ENCODE peak calls at places on chromosomes 1 and 21, in nine cellular contexts. N is germinal center; B is stimulated activated CD8-positive, alpha-beta memory T cell treated with anti-CD3 and anti-CD28 coated beads, Interleukin-4, amount 100 ng/mL, for 1 hour; J is anterior cingulate cortex; Y is AG09309; I is activated CD8-positive, alpha-beta memory T cell treated with anti-CD3 and anti-CD28 coated beads for 4 hours; M is neuronal stem cell; A is activated naive CD8-positive, alpha-beta T cell treated with anti-CD3 and anti-CD28 coated beads, Interleukin-2, amount 50 U/mL, for 24 hours; W is GM06990. D is an unnamed sample.

GRCh38 chr1:24122776-24123175 is 10.8 kb upstream of the MYOM3 start:
- DNase-seq in A (no peak), J (no peak), B (no peak), I (no peak), N (no peak), M (no peak), Y (no peak), W (no peak), D (no peak)

GRCh38 chr1:1777510-1777909 is 760 bp downstream of the NADK start:
- DNase-seq in M (no peak), W (no peak), I (no peak), B (no peak), A (no peak), N (no peak), J (no peak), Y (no peak), D (peak)

GRCh38 chr1:6100801-6101783 is 55.4 kb downstream of the KCNAB2 start:
- DNase-seq in J (no peak), I (no peak), Y (no peak), A (peak), N (no peak), W (no peak), B (no peak), M (peak), D (no peak)

GRCh38 chr1:3468236-3469103 is 14.0 kb downstream of the ARHGEF16 start:
- DNase-seq in W (no peak), Y (no peak), N (no peak), A (no peak), B (no peak), M (no peak), J (no peak), I (no peak), D (no peak)

GRCh38 chr21:41783476-41784150 is 16.8 kb upstream of the RIPK4 start:
- DNase-seq in W (no peak), J (no peak), B (no peak), M (no peak), I (no peak), A (no peak), Y (peak), N (no peak), D (peak)

GRCh38 chr1:93720931-93721614 is 39.4 kb upstream of the BCAR3 start:
- DNase-seq in W (no peak), Y (no peak), J (no peak), B (no peak), N (no peak), M (no peak), I (no peak), A (no peak), D (no peak)

GRCh38 chr1:160837558-160838205 is 25.0 kb downstream of the CD244 start:
- DNase-seq in B (peak), Y (no peak), W (peak), M (peak), J (peak), A (peak), I (peak), N (peak), D (peak)

GRCh38 chr1:204250428-204251030 is 36.7 kb upstream of the GOLT1A start:
- DNase-seq in J (no peak), W (no peak), I (no peak), M (no peak), A (no peak), B (no peak), Y (no peak), N (no peak), D (no peak)

GRCh38 chr1:185570962-185571361 is 163.2 kb upstream of the HMCN1 start:
- DNase-seq in B (no peak), N (no peak), I (no peak), Y (no peak), A (no peak), M (no peak), J (no peak), W (no peak), D (no peak)

GRCh38 chr1:12475947-12476346 is 142.1 kb downstream of the DHRS3 start:
- DNase-seq in B (no peak), Y (no peak), N (no peak), M (no peak), A (no peak), I (no peak), J (no peak), W (no peak), D (no peak)

GRCh38 chr1:39720094-39720999 is 18.3 kb upstream of the PPIE start:
- DNase-seq in M (no peak), N (peak), B (no peak), I (no peak), A (no peak), J (no peak), Y (peak), W (peak), D (peak)

GRCh38 chr21:26055841-26056264 is 114.7 kb downstream of the APP start:
- DNase-seq in I (no peak), N (no peak), Y (no peak), J (no peak), W (no peak), B (no peak), M (no peak), A (no peak), D (no peak)

GRCh38 chr1:232978091-232978634 is 27.8 kb downstream of the NTPCR start:
- DNase-seq in M (no peak), I (no peak), Y (no peak), A (no peak), N (peak), J (no peak), W (no peak), B (no peak), D (no peak)

GRCh38 chr1:1827089-1827433 is 48.8 kb upstream of the NADK start:
- DNase-seq in M (no peak), I (no peak), B (no peak), J (no peak), Y (no peak), A (no peak), W (no peak), N (no peak), D (no peak)

GRCh38 chr1:227763246-227764018 is 28.2 kb downstream of the SNAP47 start:
- DNase-seq in J (no peak), B (no peak), W (no peak), N (no peak), Y (no peak), A (no peak), I (no peak), M (no peak), D (no peak)

GRCh38 chr21:33308586-33309490 is 15.9 kb upstream of the IFNAR1 start:
- DNase-seq in A (no peak), M (no peak), J (no peak), W (peak), Y (no peak), I (no peak), N (no peak), B (no peak), D (peak)

GRCh38 chr1:21866629-21867009 is 54.6 kb downstream of the LDLRAD2 start:
- DNase-seq in M (no peak), J (no peak), B (no peak), Y (no peak), I (no peak), N (no peak), W (no peak), A (no peak), D (no peak)

GRCh38 chr21:34205811-34206635 is 132.6 kb downstream of the MRPS6 start:
- DNase-seq in A (no peak), N (no peak), J (no peak), B (no peak), Y (peak), I (no peak), M (no peak), W (no peak), D (peak)

GRCh38 chr1:163472267-163472666 is 150.5 kb downstream of the NUF2 start:
- DNase-seq in W (no peak), J (no peak), A (no peak), M (no peak), I (no peak), Y (no peak), B (no peak), N (no peak), D (no peak)

GRCh38 chr1:174337000-174337681 is 110.6 kb upstream of the GPR52 start:
- DNase-seq in Y (no peak), M (no peak), J (no peak), N (no peak), W (no peak), I (no peak), B (no peak), A (no peak), D (peak)

GRCh38 chr1:179881642-179882252 is 338 bp upstream of the TOR1AIP1 start:
- DNase-seq in I (no peak), B (no peak), J (no peak), Y (peak), N (no peak), M (no peak), W (no peak), A (no peak), D (peak)

GRCh38 chr21:43703068-43703880 is 15.7 kb upstream of the PDXK start:
- DNase-seq in J (no peak), M (no peak), Y (no peak), A (peak), W (no peak), I (no peak), N (no peak), B (no peak), D (no peak)

GRCh38 chr1:246907472-246907871 is 24.3 kb downstream of the AHCTF1 start:
- DNase-seq in M (no peak), I (no peak), Y (peak), J (no peak), A (no peak), B (no peak), W (no peak), N (no peak), D (peak)

GRCh38 chr1:24683713-24684162 is 40.6 kb downstream of the SRRM1 start:
- DNase-seq in N (no peak), W (no peak), Y (peak), J (no peak), B (no peak), A (no peak), M (no peak), I (no peak), D (no peak)

GRCh38 chr1:246184503-246184902 is 322.6 kb downstream of the SMYD3 start:
- DNase-seq in J (no peak), M (no peak), B (no peak), Y (no peak), W (no peak), A (no peak), N (no peak), I (no peak), D (no peak)

GRCh38 chr1:1782399-1783221 is 4.3 kb upstream of the NADK start:
- DNase-seq in J (no peak), A (peak), M (no peak), N (peak), W (no peak), I (no peak), B (no peak), Y (peak), D (peak)

GRCh38 chr1:21082078-21082477 is 94.6 kb downstream of the EIF4G3 start:
- DNase-seq in M (no peak), J (no peak), I (no peak), N (no peak), A (no peak), B (no peak), Y (no peak), W (no peak), D (no peak)

GRCh38 chr1:246265481-246265880 is 241.6 kb downstream of the SMYD3 start:
- DNase-seq in W (no peak), B (no peak), N (no peak), M (no peak), I (no peak), Y (no peak), J (no peak), A (no peak), D (no peak)

GRCh38 chr1:57010511-57010910 is 44.7 kb upstream of the C8B start:
- DNase-seq in Y (no peak), B (no peak), A (no peak), J (no peak), N (no peak), M (no peak), I (no peak), W (no peak), D (no peak)

GRCh38 chr1:37739222-37739621 is 25.7 kb downstream of the EPHA10 start:
- DNase-seq in W (no peak), J (no peak), M (no peak), N (no peak), I (no peak), B (no peak), Y (no peak), A (no peak), D (peak)

GRCh38 chr1:26772687-26773086 is 15.1 kb upstream of the PIGV start:
- DNase-seq in I (no peak), M (no peak), J (no peak), B (no peak), W (no peak), N (no peak), Y (peak), A (no peak), D (no peak)

GRCh38 chr1:29677028-29678024 is 441.0 kb downstream of the PTPRU start:
- DNase-seq in Y (no peak), B (no peak), N (no peak), I (no peak), A (no peak), W (no peak), M (no peak), J (no peak), D (peak)

GRCh38 chr21:37642493-37642892 is 273.8 kb downstream of the KCNJ6 start:
- DNase-seq in J (no peak), Y (no peak), I (no peak), N (peak), W (no peak), M (no peak), A (peak), B (no peak), D (peak)

GRCh38 chr1:56446531-56447098 is 132.7 kb downstream of the PLPP3 start:
- DNase-seq in A (no peak), W (no peak), J (no peak), B (no peak), M (no peak), N (no peak), Y (no peak), I (no peak), D (no peak)

GRCh38 chr1:46521417-46521816 is 30.0 kb downstream of the KNCN start:
- DNase-seq in J (no peak), M (no peak), I (no peak), N (no peak), Y (no peak), W (no peak), B (no peak), A (no peak), D (no peak)

GRCh38 chr1:235415008-235415904 is 48.0 kb downstream of the TBCE start:
- DNase-seq in B (peak), N (peak), M (peak), A (peak), W (no peak), J (no peak), Y (peak), I (peak), D (peak)

GRCh38 chr1:170661646-170662411 is 2.1 kb upstream of the PRRX1 start:
- DNase-seq in M (no peak), I (no peak), W (no peak), B (no peak), Y (no peak), J (no peak), N (no peak), A (no peak), D (no peak)

GRCh38 chr1:162475539-162476185 is 22.0 kb upstream of the UHMK1 start:
- DNase-seq in Y (no peak), M (no peak), W (no peak), N (no peak), J (no peak), A (no peak), B (no peak), I (no peak), D (no peak)

GRCh38 chr1:93690921-93691789 is 9.5 kb upstream of the BCAR3 start:
- DNase-seq in M (no peak), A (no peak), J (no peak), B (no peak), Y (no peak), W (no peak), I (no peak), N (no peak), D (no peak)

GRCh38 chr1:183417691-183418491 is at the start of gene NMNAT2:
- DNase-seq in J (peak), M (no peak), Y (no peak), W (no peak), N (no peak), B (no peak), I (no peak), A (no peak), D (no peak)